ENCODE peak calls at places on chromosomes 11 and 22, in seven cellular contexts. One of them, this sample, is unnamed.

GRCh38 chr11:33941637-33942160 is 49.8 kb upstream of the LMO2 start:
- DNase-seq in activated naive CD4-positive, alpha-beta T cell: no peak
- DNase-seq in posterior cingulate gyrus: no peak
- DNase-seq in KBM-7: peak; percentile 65
- DNase-seq in stimulated activated CD8-positive, alpha-beta memory T cell treated with anti-CD3 and anti-CD28 coated beads, Interleukin-4, amount 100 ng/mL, for 4 hours: no peak
- DNase-seq in Right ventricle myocardium superior: no peak
- DNase-seq in HCEC 1CT: no peak
- DNase-seq in this sample: no peak

GRCh38 chr11:74532496-74533246 is 39.1 kb upstream of the LIPT2 start:
- DNase-seq in HCEC 1CT: no peak
- DNase-seq in KBM-7: no peak
- DNase-seq in stimulated activated CD8-positive, alpha-beta memory T cell treated with anti-CD3 and anti-CD28 coated beads, Interleukin-4, amount 100 ng/mL, for 4 hours: no peak
- DNase-seq in posterior cingulate gyrus: no peak
- DNase-seq in Right ventricle myocardium superior: no peak
- DNase-seq in activated naive CD4-positive, alpha-beta T cell: no peak
- DNase-seq in this sample: no peak

GRCh38 chr11:101949846-101950245 is 33.5 kb upstream of the ANGPTL5 start:
- DNase-seq in Right ventricle myocardium superior: no peak
- DNase-seq in HCEC 1CT: no peak
- DNase-seq in KBM-7: no peak
- DNase-seq in posterior cingulate gyrus: no peak
- DNase-seq in activated naive CD4-positive, alpha-beta T cell: no peak
- DNase-seq in stimulated activated CD8-positive, alpha-beta memory T cell treated with anti-CD3 and anti-CD28 coated beads, Interleukin-4, amount 100 ng/mL, for 4 hours: no peak
- DNase-seq in this sample: no peak

GRCh38 chr11:78042858-78043257 is 19.8 kb upstream of the KCTD14 start:
- DNase-seq in HCEC 1CT: no peak
- DNase-seq in Right ventricle myocardium superior: no peak
- DNase-seq in posterior cingulate gyrus: no peak
- DNase-seq in activated naive CD4-positive, alpha-beta T cell: no peak
- DNase-seq in stimulated activated CD8-positive, alpha-beta memory T cell treated with anti-CD3 and anti-CD28 coated beads, Interleukin-4, amount 100 ng/mL, for 4 hours: no peak
- DNase-seq in KBM-7: no peak
- DNase-seq in this sample: no peak

GRCh38 chr11:70467196-70468085 is 69.1 kb downstream of the CTTN start:
- DNase-seq in HCEC 1CT: peak; percentile 17
- DNase-seq in posterior cingulate gyrus: peak; percentile 52
- DNase-seq in Right ventricle myocardium superior: peak; percentile 70
- DNase-seq in stimulated activated CD8-positive, alpha-beta memory T cell treated with anti-CD3 and anti-CD28 coated beads, Interleukin-4, amount 100 ng/mL, for 4 hours: no peak
- DNase-seq in KBM-7: peak; percentile 60
- DNase-seq in activated naive CD4-positive, alpha-beta T cell: no peak
- DNase-seq in this sample: no peak

GRCh38 chr11:110951609-110952008 is 239.4 kb upstream of the ARHGAP20 start:
- DNase-seq in KBM-7: no peak
- DNase-seq in stimulated activated CD8-positive, alpha-beta memory T cell treated with anti-CD3 and anti-CD28 coated beads, Interleukin-4, amount 100 ng/mL, for 4 hours: no peak
- DNase-seq in HCEC 1CT: no peak
- DNase-seq in Right ventricle myocardium superior: no peak
- DNase-seq in posterior cingulate gyrus: no peak
- DNase-seq in activated naive CD4-positive, alpha-beta T cell: no peak
- DNase-seq in this sample: no peak

GRCh38 chr11:13316528-13316961 is 39.0 kb downstream of the BMAL1 start:
- DNase-seq in KBM-7: no peak
- DNase-seq in stimulated activated CD8-positive, alpha-beta memory T cell treated with anti-CD3 and anti-CD28 coated beads, Interleukin-4, amount 100 ng/mL, for 4 hours: no peak
- DNase-seq in HCEC 1CT: peak; percentile 54
- DNase-seq in activated naive CD4-positive, alpha-beta T cell: no peak
- DNase-seq in posterior cingulate gyrus: no peak
- DNase-seq in Right ventricle myocardium superior: peak; percentile 63
- DNase-seq in this sample: no peak

GRCh38 chr22:26053737-26054316 is 115.4 kb upstream of the SEZ6L start:
- DNase-seq in posterior cingulate gyrus: no peak
- DNase-seq in HCEC 1CT: no peak
- DNase-seq in stimulated activated CD8-positive, alpha-beta memory T cell treated with anti-CD3 and anti-CD28 coated beads, Interleukin-4, amount 100 ng/mL, for 4 hours: no peak
- DNase-seq in Right ventricle myocardium superior: no peak
- DNase-seq in activated naive CD4-positive, alpha-beta T cell: no peak
- DNase-seq in KBM-7: no peak
- DNase-seq in this sample: no peak

GRCh38 chr11:723120-723883 is 17.3 kb downstream of the EPS8L2 start:
- DNase-seq in activated naive CD4-positive, alpha-beta T cell: no peak
- DNase-seq in stimulated activated CD8-positive, alpha-beta memory T cell treated with anti-CD3 and anti-CD28 coated beads, Interleukin-4, amount 100 ng/mL, for 4 hours: no peak
- DNase-seq in Right ventricle myocardium superior: no peak
- DNase-seq in posterior cingulate gyrus: no peak
- DNase-seq in HCEC 1CT: peak; percentile 54
- DNase-seq in KBM-7: peak; percentile 30
- DNase-seq in this sample: no peak

GRCh38 chr11:3074912-3075589 is 17.8 kb upstream of the CARS1 start:
- DNase-seq in KBM-7: no peak
- DNase-seq in posterior cingulate gyrus: no peak
- DNase-seq in stimulated activated CD8-positive, alpha-beta memory T cell treated with anti-CD3 and anti-CD28 coated beads, Interleukin-4, amount 100 ng/mL, for 4 hours: no peak
- DNase-seq in activated naive CD4-positive, alpha-beta T cell: no peak
- DNase-seq in Right ventricle myocardium superior: peak; percentile 60
- DNase-seq in HCEC 1CT: no peak
- DNase-seq in this sample: no peak

GRCh38 chr11:119589011-119589410 is 140.0 kb downstream of the NECTIN1 start:
- DNase-seq in KBM-7: no peak
- DNase-seq in HCEC 1CT: no peak
- DNase-seq in posterior cingulate gyrus: peak; percentile 54
- DNase-seq in activated naive CD4-positive, alpha-beta T cell: no peak
- DNase-seq in Right ventricle myocardium superior: no peak
- DNase-seq in stimulated activated CD8-positive, alpha-beta memory T cell treated with anti-CD3 and anti-CD28 coated beads, Interleukin-4, amount 100 ng/mL, for 4 hours: no peak
- DNase-seq in this sample: no peak